ENCODE peak calls at places on chromosomes 2 and 18, in six cellular contexts. L, O, Z, V, W and Q are unnamed samples. For H3K27me3 and H3K9me3, the result is how much of the 10 kb centered on the place peaks cover.

GRCh38 chr2:56185582-56186046 is 1.8 kb downstream of the CCDC85A start:
- DNase-seq in L (no peak), O (peak), V (no peak), Z (peak), W (no peak), Q (no peak)

GRCh38 chr2:141911485-141912066 is 219.2 kb downstream of the LRP1B start:
- DNase-seq in Z (no peak), W (no peak), O (peak), V (peak), L (peak), Q (no peak)

GRCh38 chr18:70450658-70451253 is 161.9 kb downstream of the SOCS6 start:
- DNase-seq in Z (no peak), L (peak), O (no peak), V (peak), W (no peak), Q (no peak)

GRCh38 chr18:70419526-70419925 is 130.7 kb downstream of the SOCS6 start:
- DNase-seq in Z (no peak), L (peak), O (no peak), V (no peak), W (no peak), Q (no peak)

GRCh38 chr18:63439334-63439733 is 17.1 kb upstream of the VPS4B start:
- DNase-seq in O (peak), L (peak), Z (no peak), V (peak), W (no peak), Q (peak)

GRCh38 chr2:22626621-22627020 is 758.4 kb upstream of the KLHL29 start:
- DNase-seq in O (no peak), Z (no peak), L (no peak), W (no peak), V (no peak), Q (no peak)

GRCh38 chr2:10532631-10533101 is 84.5 kb upstream of the ODC1 start:
- DNase-seq in O (no peak), W (peak), Z (no peak), V (no peak), L (peak), Q (no peak)

GRCh38 chr2:51420521-51420920 is 388.6 kb upstream of the NRXN1 start:
- DNase-seq in L (peak), V (no peak), W (no peak), O (no peak), Z (no peak), Q (no peak)

GRCh38 chr2:148812306-148812705 is 62.7 kb upstream of the KIF5C start:
- DNase-seq in O (no peak), L (peak), W (no peak), V (no peak), Z (no peak), Q (no peak)

GRCh38 chr2:66577331-66578041 is 142.6 kb downstream of the MEIS1 start:
- DNase-seq in Z (no peak), L (peak), O (no peak), W (no peak), V (no peak), Q (no peak)
- H3K27me3 ChIP-seq in Z (half or more), L (under half), O (under half), W (under half), V (under half), Q (under half)

DNA sequence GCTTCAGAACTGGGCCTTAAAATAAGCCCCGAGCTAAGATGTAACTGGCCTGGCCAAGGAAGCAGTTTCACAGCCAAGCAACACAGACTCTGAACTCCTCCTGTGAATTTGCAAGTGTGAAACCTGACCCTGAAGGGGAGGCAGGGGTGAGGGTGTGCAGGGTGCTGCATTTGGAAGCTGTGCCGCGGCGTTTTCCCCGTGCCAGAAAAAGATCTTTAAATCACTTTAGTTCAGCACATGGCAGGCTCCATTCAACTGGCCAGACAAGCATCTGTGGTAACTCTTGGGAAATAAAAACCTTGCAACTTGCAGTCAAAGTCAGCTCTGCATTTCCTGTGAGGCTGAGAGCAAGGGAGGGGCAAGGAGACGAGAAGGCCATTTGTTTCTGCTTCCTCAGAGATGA is 209.3 kb upstream of the SOX11 start:
- DNase-seq in L (no peak), W (no peak), V (no peak), Z (no peak), O (no peak), Q (no peak)
- H3K27ac ChIP-seq in L (no peak), W (no peak), V (no peak), Z (no peak), O (no peak), Q (no peak)

DNA sequence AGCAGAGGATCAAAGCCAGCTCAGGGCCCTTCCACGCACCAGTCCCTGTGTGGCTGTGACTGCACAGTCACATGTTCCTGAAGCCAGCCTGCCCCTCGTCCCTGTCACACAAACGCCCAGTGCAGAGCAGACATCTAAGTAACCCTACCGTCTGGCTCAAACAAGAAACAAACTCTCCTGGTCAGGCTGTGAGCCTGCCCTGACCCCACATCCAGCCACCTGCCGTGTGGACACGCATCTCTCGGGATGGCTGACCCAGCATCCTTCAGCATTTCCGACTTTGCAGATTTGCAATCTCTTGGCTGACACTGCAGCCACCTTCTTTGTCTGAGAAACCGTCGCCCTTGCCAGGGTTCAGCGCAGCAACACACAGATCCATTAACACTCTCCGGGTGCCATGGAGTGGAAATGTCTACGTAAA is 82.4 kb upstream of the ASAP2 start:
- DNase-seq in O (no peak), V (no peak), Z (no peak), L (no peak), W (no peak), Q (no peak)
- H3K9me3 ChIP-seq in O (under half), V (under half), Z (under half), L (under half), W (under half), Q (under half)

GRCh38 chr2:234279646-234280045 is 217.2 kb downstream of the ARL4C start:
- DNase-seq in L (no peak), V (no peak), W (no peak), O (no peak), Z (no peak), Q (no peak)
- H3K27me3 ChIP-seq in L (under half), V (under half), W (under half), O (under half), Z (under half), Q (under half)

GRCh38 chr2:44320832-44321231 is 40.5 kb downstream of the PREPL start:
- DNase-seq in V (no peak), W (no peak), O (no peak), L (no peak), Z (no peak), Q (no peak)
- H3K27ac ChIP-seq in V (no peak), W (no peak), O (no peak), L (no peak), Z (no peak), Q (no peak)

GRCh38 chr18:78720456-78721250 is 259.0 kb upstream of the SALL3 start:
- DNase-seq in L (no peak), Z (no peak), V (no peak), O (no peak), W (no peak), Q (no peak)

GRCh38 chr18:78721986-78722385 is 257.6 kb upstream of the SALL3 start:
- DNase-seq in Z (no peak), V (no peak), L (no peak), O (no peak), W (no peak), Q (no peak)

GRCh38 chr18:78717766-78718150 is 261.9 kb upstream of the SALL3 start:
- DNase-seq in W (no peak), O (no peak), V (no peak), L (no peak), Z (no peak), Q (no peak)

GRCh38 chr18:78721281-78721949 is 258.2 kb upstream of the SALL3 start:
- DNase-seq in O (no peak), V (no peak), L (no peak), W (no peak), Z (no peak), Q (no peak)

DNA sequence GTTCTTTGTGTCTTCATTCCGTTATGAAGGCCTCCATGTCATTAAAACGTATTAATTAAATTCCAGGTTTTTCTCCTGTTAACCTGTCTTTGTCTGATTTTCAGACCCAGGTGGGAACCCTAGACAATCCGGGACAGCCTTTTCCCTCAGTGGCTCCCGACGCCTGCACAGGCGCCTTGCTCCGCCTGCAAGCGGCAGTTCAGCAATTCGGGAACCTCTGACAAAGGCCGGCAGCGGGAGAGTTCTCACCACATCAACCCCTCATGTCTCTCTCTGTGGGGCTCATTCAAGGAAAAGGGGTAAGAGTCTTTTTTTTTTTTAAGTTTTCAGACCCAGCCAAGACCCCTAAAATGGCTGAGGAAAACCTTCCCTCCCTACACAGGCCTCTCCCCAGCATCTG is 259.8 kb upstream of the SALL3 start:
- DNase-seq in V (no peak), L (no peak), Z (no peak), O (no peak), W (no peak), Q (no peak)
- H3K9me3 ChIP-seq in V (under half), L (half or more), Z (under half), O (under half), W (under half), Q (under half)

DNA sequence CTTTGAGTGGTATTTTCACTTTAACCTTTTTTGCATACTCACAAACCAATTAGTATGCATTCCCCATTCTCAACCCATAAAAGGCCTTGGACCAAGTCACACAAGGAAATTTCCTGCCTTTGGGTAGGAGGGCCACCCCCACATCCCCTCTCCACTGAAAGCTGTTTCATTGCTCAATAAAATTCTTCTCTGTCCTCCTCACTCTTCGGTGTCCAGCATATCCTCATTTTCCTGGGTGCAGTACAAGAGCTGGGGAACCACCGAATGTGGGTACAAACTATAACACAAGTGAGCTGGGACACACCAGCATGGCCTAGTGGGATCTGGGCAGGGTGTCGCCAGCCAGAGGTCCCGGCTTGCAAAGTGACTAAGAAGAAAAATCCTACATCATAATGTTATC is 149.2 kb downstream of the UBE2E3 start:
- DNase-seq in W (no peak), Z (no peak), L (no peak), V (no peak), O (no peak), Q (no peak)
- H3K27me3 ChIP-seq in W (under half), Z (under half), L (under half), V (under half), O (under half), Q (under half)

DNA sequence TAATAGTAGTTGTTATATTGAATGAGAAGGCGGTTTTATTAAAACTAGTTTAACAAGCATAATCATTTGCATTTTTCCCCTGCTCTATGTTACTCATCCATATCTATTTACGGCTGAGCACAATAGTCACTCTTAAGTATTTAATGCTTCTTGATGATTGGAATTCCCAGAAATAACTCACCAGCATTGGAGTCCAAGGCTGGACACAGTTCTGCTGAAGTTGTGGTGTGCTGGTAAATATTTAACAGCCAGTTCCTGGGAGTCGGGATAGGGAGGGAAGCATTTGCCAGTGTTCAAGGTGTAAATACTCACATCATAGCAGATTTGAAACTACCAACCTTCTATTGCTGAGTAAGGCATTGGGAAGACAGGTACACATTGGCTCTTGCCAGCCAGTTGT is 315.1 kb downstream of the MTX2 start:
- DNase-seq in O (no peak), V (no peak), W (no peak), Z (no peak), L (peak), Q (no peak)
- H3K27ac ChIP-seq in O (no peak), V (no peak), W (no peak), Z (no peak), L (no peak), Q (no peak)

GRCh38 chr18:13597068-13597467 is 129.3 kb downstream of the FAM210A start:
- DNase-seq in O (no peak), Z (no peak), W (no peak), L (no peak), V (no peak), Q (no peak)
- H3K9me3 ChIP-seq in O (under half), Z (under half), W (under half), L (under half), V (under half), Q (under half)

DNA sequence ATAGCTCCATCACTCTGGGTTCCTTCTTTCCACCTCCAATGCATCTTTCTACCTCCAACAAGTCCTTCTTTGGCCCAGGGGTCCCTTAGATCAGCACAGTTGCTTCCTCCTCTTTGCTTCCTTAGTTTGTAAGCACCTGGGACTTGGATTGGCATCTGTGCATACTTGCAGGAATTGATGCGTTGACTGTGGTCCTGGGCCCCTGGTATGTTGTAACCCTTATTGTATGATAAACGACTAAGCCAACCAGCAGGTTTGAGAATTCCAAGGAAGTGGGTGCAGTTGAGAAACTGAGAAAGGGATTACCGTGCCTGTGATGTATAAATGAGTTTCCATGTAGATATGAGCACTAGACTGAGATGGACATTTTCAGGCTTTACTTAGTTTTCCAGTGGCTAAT is 55.9 kb downstream of the ARHGAP28 start:
- DNase-seq in O (no peak), Z (no peak), V (no peak), W (no peak), L (no peak), Q (no peak)
- H3K27me3 ChIP-seq in O (under half), Z (under half), V (under half), W (under half), L (under half), Q (under half)